ENCODE peak calls at places on chromosomes 3 and 15, in six cellular contexts. T is hypothalamus, B is NCI-H2081, N is fibroblast of lung, Y is HuH-7, A is PC-9. X is an unnamed sample.

GRCh38 chr3:191066669-191067068 is 132.4 kb upstream of the OSTN start:
- DNase-seq in T (no peak), B (no peak), N (peak; percentile 42), Y (no peak), A (no peak), X (no peak)

GRCh38 chr3:143314291-143315093 is 194.9 kb downstream of the CHST2 start:
- DNase-seq in T (no peak), B (no peak), N (peak; percentile 66), Y (no peak), A (no peak), X (no peak)

GRCh38 chr15:61639491-61639890 is 410.4 kb upstream of the RORA start:
- DNase-seq in T (no peak), B (no peak), N (no peak), Y (no peak), A (no peak), X (no peak)

GRCh38 chr3:170768334-170768801 is 101.6 kb downstream of the RPL22L1 start:
- DNase-seq in T (no peak), B (no peak), N (no peak), Y (no peak), A (no peak), X (no peak)

GRCh38 chr3:31170932-31171670 is 276.6 kb upstream of the GADL1 start:
- DNase-seq in T (no peak), B (no peak), N (peak; percentile 73), Y (no peak), A (peak; percentile 45), X (no peak)

GRCh38 chr3:55511895-55512585 is 24.9 kb upstream of the WNT5A start:
- DNase-seq in T (no peak), B (no peak), N (peak; percentile 83), Y (no peak), A (no peak), X (no peak)

GRCh38 chr3:11655188-11655928 is 11.6 kb upstream of the VGLL4 start:
- DNase-seq in T (no peak), B (no peak), N (no peak), Y (no peak), A (no peak), X (no peak)

GRCh38 chr3:13966302-13966701 is 86.4 kb upstream of the WNT7A start:
- DNase-seq in T (no peak), B (no peak), N (no peak), Y (no peak), A (no peak), X (no peak)

GRCh38 chr3:138360272-138361192 is 12.2 kb downstream of the MRAS start:
- DNase-seq in T (no peak), B (no peak), N (no peak), Y (no peak), A (no peak), X (no peak)

GRCh38 chr3:22040150-22040549 is 289.1 kb upstream of the ZNF385D start:
- DNase-seq in T (no peak), B (no peak), N (no peak), Y (no peak), A (no peak), X (no peak)

GRCh38 chr3:31747785-31748184 is 215.1 kb downstream of the STT3B start:
- DNase-seq in T (no peak), B (no peak), N (no peak), Y (no peak), A (no peak), X (no peak)

GRCh38 chr3:37922721-37923575 is 61.3 kb downstream of the CTDSPL start:
- DNase-seq in T (no peak), B (no peak), N (peak; percentile 46), Y (no peak), A (no peak), X (peak; percentile 25)

GRCh38 chr3:177591371-177591770 is 394.1 kb upstream of the TBL1XR1 start:
- DNase-seq in T (no peak), B (no peak), N (no peak), Y (no peak), A (no peak), X (no peak)

X was measured in K562.